ENCODE peak calls at places on chromosomes 6 and 20, in four cellular contexts. V, W, B and O are unnamed samples.

GRCh38 chr20:8144282-8145245 is 12.5 kb downstream of the PLCB1 start:
- DNase-seq in V (no peak), W (no peak), B (no peak), O (no peak)

GRCh38 chr6:96194675-96195074 is 178.9 kb downstream of the FUT9 start:
- DNase-seq in V (no peak), W (no peak), B (no peak), O (no peak)

GRCh38 chr6:113476937-113477839 is 380.0 kb upstream of the MARCKS start:
- DNase-seq in V (no peak), W (no peak), B (no peak), O (no peak)

GRCh38 chr6:132289761-132290160 is 111.5 kb downstream of the MOXD1 start:
- DNase-seq in V (no peak), W (no peak), B (no peak), O (no peak)

GRCh38 chr6:38413097-38413800 is 226.5 kb downstream of the BTBD9 start:
- DNase-seq in V (no peak), W (no peak), B (no peak), O (no peak)

GRCh38 chr20:20594171-20594530 is 118.3 kb downstream of the RALGAPA2 start:
- DNase-seq in V (no peak), W (no peak), B (no peak), O (peak)

GRCh38 chr6:132491303-132491702 is 21.6 kb downstream of the STX7 start:
- DNase-seq in V (no peak), W (no peak), B (peak), O (no peak)

GRCh38 chr6:113719545-113719944 is 137.6 kb upstream of the MARCKS start:
- DNase-seq in V (no peak), W (no peak), B (no peak), O (no peak)

GRCh38 chr20:58554541-58554940 is 39.3 kb upstream of the APCDD1L start:
- DNase-seq in V (no peak), W (no peak), B (no peak), O (no peak)

GRCh38 chr20:36573103-36573797 is at the start of gene TGIF2:
- DNase-seq in V (no peak), W (peak), B (peak), O (peak)

GRCh38 chr20:1137236-1137635 is 18.8 kb downstream of the PSMF1 start:
- DNase-seq in V (no peak), W (no peak), B (no peak), O (no peak)

GRCh38 chr6:33823806-33824205 is 20.0 kb upstream of the MLN start:
- DNase-seq in V (no peak), W (no peak), B (no peak), O (no peak)

GRCh38 chr6:3977875-3978711 is 100.8 kb downstream of the FAM217A start:
- DNase-seq in V (no peak), W (peak), B (peak), O (peak)

GRCh38 chr20:62936996-62937352 is 973 bp upstream of the GID8 start:
- DNase-seq in V (no peak), W (no peak), B (no peak), O (no peak)

GRCh38 chr20:60013296-60014142 is 55.3 kb downstream of the CDH26 start:
- DNase-seq in V (no peak), W (no peak), B (no peak), O (no peak)

GRCh38 chr6:157430834-157431233 is 49.8 kb downstream of the ZDHHC14 start:
- DNase-seq in V (no peak), W (no peak), B (no peak), O (no peak)

DNA sequence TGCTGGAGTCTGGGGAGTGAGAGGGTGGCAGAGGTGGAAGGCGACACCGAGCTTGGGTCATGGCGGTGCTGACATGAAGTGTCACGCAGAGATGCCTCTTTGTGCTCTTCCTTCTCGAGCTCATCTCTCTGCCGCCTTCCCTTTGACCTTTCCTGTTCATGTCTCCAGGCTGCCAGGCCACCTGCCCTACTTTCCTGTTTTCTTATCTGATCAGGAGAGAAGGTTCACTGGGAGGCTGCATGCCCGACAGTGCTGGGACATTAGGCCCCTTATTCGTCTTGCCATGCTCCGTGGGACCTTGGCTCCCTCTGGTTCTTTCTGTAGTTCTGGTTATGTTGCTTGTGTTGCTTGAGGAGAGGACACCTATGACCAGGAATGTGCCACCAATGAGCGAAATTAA is 33.2 kb downstream of the CST8 start:
- DNase-seq in V (no peak), W (no peak), B (no peak), O (no peak)
- H3K27ac ChIP-seq in V (no peak), W (no peak), B (no peak), O (no peak)

GRCh38 chr6:103872683-103873082 is 987.0 kb downstream of the HACE1 start:
- DNase-seq in V (no peak), W (no peak), B (no peak), O (peak)
- H3K27ac ChIP-seq in V (no peak), W (no peak), B (no peak), O (no peak)

DNA sequence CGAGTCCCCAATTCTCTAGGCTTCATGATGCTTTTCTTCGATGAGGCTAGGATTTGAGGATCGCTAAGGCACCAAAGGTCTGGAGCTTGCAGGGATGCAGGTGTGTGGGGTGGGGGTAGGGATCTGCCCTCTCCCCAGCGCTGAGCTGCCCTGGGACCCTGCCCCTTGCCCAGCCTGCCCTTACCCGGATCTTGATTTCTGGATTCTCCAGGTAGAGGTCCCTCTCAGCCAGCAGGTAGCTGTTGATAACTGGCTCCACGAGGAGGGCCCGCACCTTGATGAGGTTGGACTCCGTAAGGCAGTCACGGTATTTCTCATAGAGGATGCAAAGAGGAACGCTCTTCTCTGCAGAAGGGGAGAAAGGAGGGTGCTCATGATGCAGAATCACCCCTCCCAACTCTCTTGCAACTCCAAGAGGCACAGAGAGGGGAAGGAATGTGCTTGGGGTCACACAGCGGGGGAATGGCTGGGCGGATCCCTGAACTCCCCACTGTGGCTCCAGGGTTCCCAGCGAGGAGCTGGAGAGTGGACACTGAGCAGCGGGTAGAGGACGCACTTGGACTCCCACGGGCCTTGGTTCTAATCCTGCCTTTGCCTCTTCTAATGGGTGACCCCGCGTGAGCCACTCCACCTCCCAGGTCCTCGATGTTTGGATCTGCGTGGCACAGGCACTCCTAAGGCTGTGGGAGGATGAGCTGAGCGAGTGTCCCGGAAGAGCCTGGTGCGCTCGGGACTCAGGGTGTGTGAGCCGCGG is 32.7 kb downstream of the TGM2 start:
- DNase-seq in V (no peak), W (no peak), B (no peak), O (no peak)
- H3K27ac ChIP-seq in V (no peak), W (no peak), B (peak), O (no peak)

GRCh38 chr20:17443326-17443858 is 87.8 kb downstream of the BFSP1 start:
- DNase-seq in V (no peak), W (no peak), B (no peak), O (no peak)
- H3K27ac ChIP-seq in V (no peak), W (no peak), B (no peak), O (no peak)

GRCh38 chr20:50408526-50409364 is 101.4 kb upstream of the PTPN1 start:
- DNase-seq in V (no peak), W (no peak), B (no peak), O (no peak)
- H3K27ac ChIP-seq in V (no peak), W (no peak), B (peak), O (peak)

GRCh38 chr6:12051861-12052368 is 39.8 kb downstream of the HIVEP1 start:
- DNase-seq in V (no peak), W (no peak), B (no peak), O (no peak)
- H3K27ac ChIP-seq in V (no peak), W (peak), B (no peak), O (no peak)

DNA sequence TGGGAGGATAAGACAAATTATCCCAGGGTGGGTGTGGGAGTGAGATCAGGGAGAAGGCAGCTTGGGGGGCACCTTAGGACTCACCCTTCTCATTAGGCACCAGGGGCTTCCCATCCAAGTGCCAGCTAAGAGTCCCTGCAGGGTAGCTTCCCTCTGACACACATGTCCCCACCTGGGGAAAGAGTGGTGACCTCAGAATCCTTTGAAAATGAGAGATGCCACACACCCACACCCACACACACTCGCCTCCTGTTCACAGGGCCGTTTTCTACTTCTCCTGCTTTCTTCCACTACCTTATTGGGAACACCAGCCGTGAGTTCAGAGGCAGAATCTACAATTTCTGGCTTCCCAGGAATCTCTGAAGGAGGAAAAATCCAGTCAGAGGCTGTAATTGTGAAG is 1.0 kb downstream of the AGER start:
- DNase-seq in V (no peak), W (no peak), B (no peak), O (no peak)
- H3K27ac ChIP-seq in V (no peak), W (no peak), B (peak), O (no peak)

DNA sequence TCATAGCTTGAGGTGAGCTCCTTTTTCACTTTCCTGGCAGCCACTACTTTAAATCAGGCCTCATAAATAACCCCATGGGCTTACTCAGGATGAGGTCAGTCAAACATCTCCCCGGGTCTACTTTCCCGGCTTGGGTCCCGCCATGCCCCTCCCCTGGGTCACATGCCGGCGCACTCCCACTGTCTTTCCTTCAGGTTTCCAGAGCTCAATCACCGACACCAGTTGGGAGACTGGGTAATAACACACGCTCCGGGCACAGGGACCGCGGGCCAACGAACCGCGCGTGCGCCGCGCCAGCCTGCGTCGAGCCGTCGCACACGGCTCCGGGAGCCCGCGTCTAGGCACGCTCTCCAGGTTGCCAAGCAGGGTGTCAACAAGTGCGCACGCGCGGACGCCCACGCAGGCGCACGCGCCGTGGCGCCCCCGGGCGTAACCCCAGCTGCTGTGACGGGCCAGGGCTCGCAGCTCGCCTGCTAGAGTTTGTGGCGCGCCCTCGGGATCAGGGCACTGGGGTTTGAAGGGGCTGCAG is 31.6 kb downstream of the TFAP2B start:
- DNase-seq in V (no peak), W (no peak), B (no peak), O (no peak)
- H3K27ac ChIP-seq in V (no peak), W (no peak), B (no peak), O (no peak)

DNA sequence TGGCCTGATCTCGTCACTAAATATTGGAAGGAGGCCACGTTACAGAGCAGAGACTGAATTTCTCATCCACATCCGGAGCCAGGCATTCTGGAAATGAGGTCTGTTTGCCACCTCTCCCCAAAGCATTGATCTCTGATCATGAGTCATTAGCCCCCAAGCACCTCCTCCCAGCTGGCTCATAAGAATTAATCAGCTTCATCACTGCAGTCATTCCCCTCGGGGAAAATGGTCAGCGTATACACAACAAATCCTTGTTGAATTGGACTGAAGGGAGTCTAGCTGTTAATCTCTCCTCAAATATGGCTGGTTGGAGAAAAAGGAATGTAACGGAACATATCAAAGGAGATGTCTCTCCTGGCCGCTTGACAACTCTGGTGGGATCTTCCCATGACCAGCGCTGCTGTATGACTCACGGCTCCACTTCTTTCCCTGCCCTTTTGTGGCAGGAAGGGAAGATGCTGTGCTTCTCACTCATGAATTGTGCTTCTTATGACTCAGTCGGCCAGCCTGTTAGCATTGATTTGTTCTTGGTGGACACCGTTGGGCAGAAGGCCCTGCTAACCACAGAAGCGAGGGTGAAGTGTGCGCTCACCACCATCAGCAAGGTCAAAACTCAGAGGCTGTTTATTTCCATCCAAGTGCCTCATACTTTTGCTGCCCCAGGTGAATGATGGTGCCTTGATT is 76.7 kb downstream of the RNF182 start:
- DNase-seq in V (no peak), W (no peak), B (no peak), O (no peak)
- H3K27ac ChIP-seq in V (no peak), W (no peak), B (no peak), O (no peak)